ENCODE peak calls at places on chromosomes 1 and 21, in ten cellular contexts. T is endothelial cell, N is SK-N-SH, I is epithelial cell of esophagus, H is foreskin keratinocyte, D is Peyer's patch, S is astrocyte of the spinal cord, A is HFFc6, X is omental fat pad, M is nephron progenitor cell. V is an unnamed sample.

GRCh38 chr1:33137800-33138199 is 44.0 kb downstream of the TRIM62 start:
- DNase-seq in X (no peak), D (peak; percentile 56), I (peak; percentile 20), T (peak; percentile 69), S (no peak), M (peak; percentile 79), A (no peak), N (peak; percentile 46), H (no peak), V (no peak)

GRCh38 chr1:174469687-174470086 is 21.9 kb downstream of the GPR52 start:
- DNase-seq in D (no peak), H (no peak), N (no peak), A (no peak), X (no peak), I (no peak), S (no peak), T (no peak), M (no peak), V (no peak)

GRCh38 chr1:46520063-46520911 is 30.7 kb downstream of the DMBX1 start:
- DNase-seq in H (peak; percentile 65), S (peak; percentile 69), A (peak; percentile 81), N (no peak), X (no peak), T (no peak), I (peak; percentile 77), M (peak; percentile 66), D (no peak), V (no peak)

GRCh38 chr21:20570824-20571232 is 427.4 kb upstream of the NCAM2 start:
- DNase-seq in D (no peak), X (no peak), I (no peak), M (no peak), N (no peak), S (no peak), T (peak; percentile 5), H (peak; percentile 4), A (no peak), V (no peak)

GRCh38 chr21:17765207-17765606 is 53.9 kb downstream of the C21orf91 start:
- DNase-seq in D (no peak), X (no peak), N (no peak), M (no peak), H (no peak), A (no peak), I (no peak), T (no peak), S (no peak), V (no peak)

GRCh38 chr21:29002442-29003144 is 9.9 kb upstream of the LTN1 start:
- DNase-seq in S (peak; percentile 97), X (peak; percentile 81), I (peak; percentile 96), A (peak; percentile 92), M (peak; percentile 93), H (peak; percentile 86), T (peak; percentile 90), D (peak; percentile 98), N (peak; percentile 97), V (peak; percentile 97)

GRCh38 chr1:160446945-160447600 is 46.7 kb downstream of the VANGL2 start:
- DNase-seq in M (no peak), T (no peak), I (no peak), N (no peak), S (no peak), A (no peak), H (no peak), X (no peak), D (no peak), V (no peak)

GRCh38 chr1:65177457-65177856 is 29.5 kb downstream of the AK4 start:
- DNase-seq in T (no peak), S (peak; percentile 70), I (peak; percentile 90), A (peak; percentile 52), D (no peak), M (no peak), N (no peak), X (no peak), H (peak; percentile 96), V (no peak)

GRCh38 chr1:16398371-16398953 is 31.4 kb downstream of the SZRD1 start:
- DNase-seq in H (no peak), T (no peak), S (no peak), D (no peak), X (no peak), M (no peak), I (no peak), A (no peak), N (no peak), V (no peak)

GRCh38 chr1:54404939-54405880 is 984 bp downstream of the SSBP3 start:
- DNase-seq in T (peak; percentile 33), S (no peak), N (peak; percentile 71), H (no peak), A (no peak), X (no peak), I (peak; percentile 27), M (peak; percentile 37), D (peak; percentile 61), V (no peak)

GRCh38 chr1:237152506-237153335 is 110.7 kb downstream of the RYR2 start:
- DNase-seq in T (no peak), I (no peak), A (no peak), S (no peak), X (no peak), N (no peak), H (no peak), D (no peak), M (no peak), V (no peak)

DNA sequence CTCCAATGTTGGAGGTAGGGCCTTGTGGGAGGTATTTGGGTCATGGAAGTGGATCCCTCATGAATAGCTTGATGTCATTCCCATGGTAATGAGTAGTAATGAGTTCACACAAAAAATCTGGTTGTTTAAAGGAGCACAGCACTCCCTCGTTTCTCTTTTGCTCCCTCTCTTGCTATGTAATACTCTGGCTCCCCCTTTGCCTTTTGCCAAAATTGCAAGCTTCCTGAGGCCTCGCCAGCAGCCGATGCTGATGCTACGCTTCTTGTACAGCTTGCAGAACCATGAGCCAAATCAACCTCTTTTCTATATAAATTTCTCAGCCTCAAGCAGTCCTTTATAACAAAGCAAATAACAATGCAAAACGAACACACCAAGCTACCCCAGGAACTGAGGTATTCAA is 80.9 kb downstream of the LHX9 start:
- DNase-seq in N (no peak), H (no peak), I (no peak), S (no peak), D (no peak), X (no peak), M (no peak), T (no peak), A (no peak), V (no peak)
- TF ChIP-seq CTCF in N (no peak), H (no peak), I (no peak), S (peak; percentile 1), D (no peak), X (no peak), M (no peak), T (no peak), A (peak; percentile 11), V (peak; percentile 21)

GRCh38 chr1:234479310-234479559 is 256 bp upstream of the TARBP1 start:
- DNase-seq in I (no peak), M (no peak), N (no peak), D (no peak), S (no peak), T (no peak), A (no peak), X (no peak), H (no peak), V (no peak)

GRCh38 chr1:234479866-234480265 is 887 bp upstream of the TARBP1 start:
- DNase-seq in I (no peak), X (no peak), S (no peak), M (no peak), T (no peak), D (no peak), N (no peak), H (no peak), A (no peak), V (no peak)

GRCh38 chr1:234477373-234478151 is 1.4 kb downstream of the TARBP1 start:
- DNase-seq in N (peak; percentile 25), T (no peak), X (no peak), H (no peak), M (no peak), A (no peak), S (no peak), I (no peak), D (no peak), V (no peak)

GRCh38 chr1:234478152-234478480 is 863 bp downstream of the TARBP1 start:
- DNase-seq in H (no peak), D (peak; percentile 86), M (no peak), N (peak; percentile 82), S (peak; percentile 22), A (peak; percentile 14), T (no peak), X (no peak), I (peak; percentile 76), V (no peak)

DNA sequence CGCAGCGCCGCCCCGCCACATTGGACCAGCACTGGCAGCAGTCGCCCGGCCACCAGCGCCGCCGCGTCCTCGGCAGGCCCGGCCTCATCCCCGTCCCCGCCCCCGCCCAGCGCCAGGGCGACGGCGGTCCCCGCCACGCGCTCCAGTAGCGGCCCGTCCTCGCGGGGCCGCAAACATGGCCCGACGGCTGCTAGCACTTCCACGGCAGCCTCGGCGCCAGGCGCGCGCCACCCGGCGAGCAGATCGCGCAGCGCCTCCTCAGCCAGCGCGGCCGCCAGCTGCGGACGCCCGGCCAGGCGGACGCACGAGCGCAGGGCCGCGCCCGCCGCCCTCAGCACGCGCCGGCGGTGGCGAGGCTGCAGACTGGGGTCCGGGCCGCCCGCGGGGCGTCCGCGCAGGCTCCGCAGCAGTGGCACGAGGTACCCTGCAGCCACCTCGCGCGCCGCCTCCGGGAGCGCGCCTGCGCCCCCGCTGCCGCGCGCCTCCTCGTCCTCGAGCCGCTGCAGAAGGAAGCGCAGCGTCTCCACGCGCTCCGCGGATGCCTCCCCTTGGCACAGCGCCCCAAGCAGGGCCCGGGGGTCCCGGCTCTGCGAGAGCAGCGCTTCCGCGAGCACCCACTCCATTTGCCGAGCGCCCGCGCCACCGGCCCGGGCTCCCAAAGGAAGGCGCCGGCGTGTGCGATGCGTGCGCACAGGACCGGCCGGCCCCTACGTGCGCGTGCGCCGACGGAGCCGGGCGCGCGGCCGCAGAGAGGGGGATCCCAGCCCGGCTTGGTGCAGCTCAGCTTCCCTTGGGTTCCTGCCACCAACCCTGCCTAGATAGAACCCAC is at the start of gene TARBP1:
- DNase-seq in M (peak; percentile 77), H (peak; percentile 62), X (no peak), S (peak; percentile 68), N (peak; percentile 96), T (peak; percentile 77), I (peak; percentile 78), A (peak; percentile 60), D (peak; percentile 80), V (no peak)
- TF ChIP-seq CTCF in M (no peak), H (peak; percentile 55), X (no peak), S (no peak), N (no peak), T (no peak), I (no peak), A (peak; percentile 24), D (no peak), V (peak; percentile 6)

DNA sequence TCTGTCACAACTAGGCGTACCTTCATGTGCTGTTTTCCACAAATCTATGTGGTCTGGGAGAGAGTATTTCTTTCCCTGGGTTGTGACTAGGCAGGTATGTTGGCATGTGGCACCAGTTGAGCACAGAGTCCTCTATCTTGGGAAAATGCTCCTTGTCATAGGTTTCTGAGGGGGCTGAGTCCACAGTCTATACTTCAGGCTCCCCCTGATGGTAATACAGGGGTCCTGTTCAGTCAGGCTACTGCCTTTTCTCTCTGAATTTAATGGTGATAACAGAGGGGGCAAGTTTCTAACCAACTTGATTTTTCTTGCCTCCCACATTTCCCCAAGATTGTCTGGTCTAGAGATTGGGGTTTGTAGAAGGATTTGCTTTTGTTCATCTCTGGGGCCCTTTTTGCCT is 35.8 kb downstream of the VANGL1 start:
- DNase-seq in N (no peak), X (no peak), M (no peak), S (no peak), D (no peak), T (no peak), A (no peak), I (no peak), H (no peak), V (no peak)
- TF ChIP-seq CTCF in N (no peak), X (no peak), M (no peak), S (peak; percentile 32), D (no peak), T (no peak), A (peak; percentile 26), I (no peak), H (no peak), V (no peak)

GRCh38 chr1:25442178-25442577 is 11.5 kb downstream of the MACO1 start:
- DNase-seq in H (peak; percentile 24), N (peak; percentile 21), S (peak; percentile 53), X (no peak), M (no peak), D (no peak), T (no peak), A (peak; percentile 38), I (peak; percentile 41), V (no peak)
- TF ChIP-seq CTCF in H (peak; percentile 53), N (peak; percentile 42), S (no peak), X (no peak), M (no peak), D (no peak), T (no peak), A (peak; percentile 17), I (no peak), V (no peak)